ENCODE peak calls at places on chromosomes 2 and 18, in eight cellular contexts. A, W, Z, L, E, G, O and N are unnamed samples.

GRCh38 chr18:34028341-34028740 is 196.4 kb downstream of the NOL4 start:
- DNase-seq in W (no peak), E (peak; percentile 54), A (no peak), G (no peak), O (no peak), L (no peak), Z (no peak), N (no peak)

GRCh38 chr2:169050476-169051240 is 18.7 kb upstream of the DHRS9 start:
- DNase-seq in Z (no peak), E (no peak), A (peak; percentile 21), O (no peak), L (no peak), G (no peak), W (no peak), N (no peak)

GRCh38 chr2:230680463-230681195 is 32.0 kb upstream of the CAB39 start:
- DNase-seq in G (no peak), W (no peak), Z (no peak), O (no peak), L (no peak), A (no peak), E (no peak), N (no peak)

GRCh38 chr18:13137939-13138821 is 80.4 kb upstream of the LDLRAD4 start:
- DNase-seq in G (peak; percentile 87), E (peak; percentile 79), Z (peak; percentile 81), A (peak; percentile 48), W (no peak), L (peak; percentile 78), O (peak; percentile 73), N (peak; percentile 79)

GRCh38 chr2:35428548-35428947 is 927.0 kb upstream of the CRIM1 start:
- DNase-seq in Z (no peak), W (no peak), L (no peak), O (no peak), G (no peak), A (no peak), E (peak; percentile 32), N (no peak)

GRCh38 chr2:149134335-149134923 is 95.9 kb downstream of the LYPD6B start:
- DNase-seq in O (no peak), G (no peak), L (no peak), Z (no peak), A (no peak), E (no peak), W (no peak), N (no peak)

GRCh38 chr2:31251851-31252250 is 17.9 kb downstream of the EHD3 start:
- DNase-seq in L (no peak), A (no peak), W (no peak), Z (no peak), O (no peak), E (no peak), G (no peak), N (peak; percentile 58)

GRCh38 chr2:20313659-20314058 is 37.0 kb downstream of the PUM2 start:
- DNase-seq in O (no peak), E (no peak), A (no peak), W (no peak), L (no peak), Z (no peak), G (no peak), N (no peak)

GRCh38 chr2:48543895-48544294 is 13.9 kb downstream of the STON1 start:
- DNase-seq in E (no peak), O (no peak), Z (no peak), A (no peak), G (no peak), L (no peak), W (no peak), N (no peak)

GRCh38 chr2:45826889-45827635 is 175.6 kb downstream of the PRKCE start:
- DNase-seq in E (peak; percentile 31), L (peak; percentile 66), G (no peak), W (peak; percentile 33), A (no peak), O (no peak), Z (no peak), N (peak; percentile 73)

GRCh38 chr2:147760984-147761383 is 83.8 kb upstream of the ACVR2A start:
- DNase-seq in E (no peak), O (no peak), G (no peak), L (no peak), Z (no peak), A (no peak), W (no peak), N (no peak)

GRCh38 chr2:170229744-170230143 is 51.8 kb downstream of the MYO3B start:
- DNase-seq in W (no peak), A (no peak), O (no peak), G (no peak), Z (no peak), L (no peak), E (no peak), N (no peak)

DNA sequence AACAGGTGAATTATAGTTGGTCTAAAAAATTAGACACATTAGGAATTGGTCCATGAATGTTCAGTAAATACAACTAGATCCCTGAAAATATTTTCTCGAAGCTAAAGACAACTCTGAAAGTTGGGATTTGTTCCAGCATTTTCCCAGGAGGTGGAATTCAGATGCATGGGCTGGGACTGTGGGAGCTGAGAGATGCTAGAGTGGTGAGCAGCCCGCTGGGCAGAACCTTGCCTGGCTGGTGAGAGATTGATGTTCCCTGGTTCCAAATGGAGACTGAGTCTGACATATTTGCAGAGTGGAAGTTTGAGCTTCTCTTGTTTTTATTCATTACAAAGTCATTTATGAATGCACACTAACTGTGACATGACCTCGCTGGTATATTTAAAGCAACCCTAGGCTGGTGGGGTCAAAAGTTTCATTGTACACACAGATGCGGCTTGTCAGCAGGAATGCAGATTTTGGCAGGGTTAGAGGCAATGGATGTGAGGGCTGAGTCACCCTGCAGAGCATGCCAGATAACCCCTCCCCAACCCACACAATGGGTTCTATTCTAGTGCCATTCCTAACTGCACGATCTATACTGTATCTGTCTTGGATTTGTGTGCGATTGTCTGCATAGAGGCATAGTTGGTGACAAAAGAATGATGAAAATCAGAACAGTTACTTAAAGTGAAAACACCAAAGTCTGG is 23.5 kb upstream of the TMEM178A start:
- DNase-seq in Z (no peak), W (no peak), A (no peak), G (no peak), L (no peak), O (no peak), E (no peak), N (no peak)
- H3K4me3 ChIP-seq in Z (no peak overlapping the region), W (no peak overlapping the region), A (no peak overlapping the region), G (no peak overlapping the region), L (no peak overlapping the region), O (no peak overlapping the region), E (no peak overlapping the region), N (no peak overlapping the region)

DNA sequence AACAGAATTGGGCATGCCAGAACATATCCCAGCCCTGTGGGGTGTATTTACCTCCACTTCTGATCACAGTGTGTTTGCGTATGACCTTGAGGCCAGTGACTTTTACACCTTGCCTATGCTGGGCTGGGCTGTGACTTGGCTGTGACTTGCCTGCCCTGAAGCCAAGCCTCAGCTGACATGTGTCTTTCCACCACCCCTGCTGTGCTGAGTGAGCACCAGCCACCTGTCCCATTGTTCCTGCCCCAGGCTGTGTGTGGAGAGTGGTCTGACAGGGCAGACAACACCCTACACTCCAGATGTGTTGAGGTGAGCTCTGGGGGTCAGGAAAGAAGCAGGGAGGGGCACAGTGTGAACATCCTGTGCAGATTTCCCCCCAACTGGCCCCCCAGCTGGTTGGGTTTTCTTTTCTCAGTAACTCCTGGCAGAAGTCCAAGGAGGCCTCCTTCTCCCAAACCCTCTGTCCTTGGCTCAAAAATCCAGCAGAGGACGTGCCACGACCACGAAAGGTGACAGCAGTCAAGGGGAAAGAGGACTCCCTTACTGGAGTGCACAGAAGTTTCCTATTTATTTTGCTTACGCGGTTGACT is 5.1 kb upstream of the STEAP3 start:
- DNase-seq in W (no peak), O (no peak), Z (no peak), L (no peak), G (peak; percentile 48), E (peak; percentile 71), A (no peak), N (no peak)
- H3K4me1 ChIP-seq in W (peaks cover 5% of the 10 kb centered on the region), O (no peaks in the 10 kb centered on the region), Z (no peaks in the 10 kb centered on the region), L (no peaks in the 10 kb centered on the region), G (peaks cover 11% of the 10 kb centered on the region), E (peaks cover 16% of the 10 kb centered on the region), A (peaks cover 11% of the 10 kb centered on the region), N (no peaks in the 10 kb centered on the region)

DNA sequence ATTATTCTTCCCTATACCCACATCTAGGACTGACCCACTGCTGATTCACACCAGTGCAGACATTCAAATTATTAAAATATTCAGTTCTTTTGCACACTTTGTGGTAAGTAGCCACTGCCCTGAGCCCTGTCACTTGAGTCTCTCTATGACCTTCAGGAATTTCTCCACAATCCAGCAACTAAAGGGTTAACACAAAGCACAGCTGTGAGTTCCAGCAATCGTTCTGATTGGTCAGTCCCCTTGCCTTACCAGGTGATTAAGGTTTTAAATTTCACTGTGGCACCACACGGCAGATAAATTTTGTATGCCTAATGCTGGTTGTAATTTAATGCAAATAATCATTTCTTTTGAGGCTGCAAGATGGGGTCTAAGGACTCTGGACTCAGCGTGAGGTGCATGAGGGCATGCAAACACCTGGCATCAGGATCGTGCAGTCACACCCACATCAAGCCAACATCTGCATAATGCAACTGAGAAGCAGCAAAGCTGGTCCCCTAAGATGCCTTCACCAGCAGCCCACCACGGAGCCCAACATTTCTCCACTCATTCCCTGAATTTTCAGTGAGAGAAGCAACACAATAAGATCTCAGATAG is 36.6 kb downstream of the SLC14A1 start:
- DNase-seq in A (no peak), G (no peak), W (no peak), Z (no peak), O (no peak), E (no peak), L (no peak), N (no peak)
- H3K4me3 ChIP-seq in A (no peak overlapping the region), G (no peak overlapping the region), W (no peak overlapping the region), Z (no peak overlapping the region), O (no peak overlapping the region), E (no peak overlapping the region), L (no peak overlapping the region), N (no peak overlapping the region)

DNA sequence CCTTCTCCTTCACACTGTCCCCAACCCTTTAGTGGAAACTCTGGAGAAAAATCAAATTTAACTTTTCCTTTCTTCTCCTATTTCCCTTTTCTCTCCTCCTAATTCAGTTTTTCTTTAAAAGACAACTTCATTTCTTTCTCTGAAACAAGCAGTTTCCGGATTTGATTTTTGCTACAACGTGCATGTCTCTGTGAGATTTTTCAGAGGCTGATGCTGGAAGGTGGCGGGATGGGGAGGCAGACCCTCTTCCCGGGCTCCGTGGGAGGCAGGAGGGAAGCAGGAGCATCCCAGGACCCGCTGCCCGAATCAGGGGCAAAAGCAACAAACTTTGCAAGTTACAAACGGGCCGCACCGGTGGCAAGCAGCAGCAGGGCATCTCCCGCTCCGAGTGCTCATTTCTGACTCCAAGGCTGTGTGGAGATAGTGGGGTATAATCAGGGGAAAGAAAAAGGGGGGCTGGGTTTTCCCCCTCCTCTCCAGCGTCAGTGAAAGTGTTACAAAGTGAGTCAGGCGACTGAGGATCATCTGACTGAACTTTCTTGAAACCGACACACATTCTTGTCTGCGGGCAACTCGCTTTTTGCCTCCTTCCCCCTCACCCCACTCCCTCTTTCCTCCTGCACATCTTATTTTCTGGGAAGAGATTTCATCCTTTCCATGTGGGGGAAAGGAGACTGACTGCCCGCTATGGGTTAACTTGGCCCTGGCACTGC is 6.4 kb downstream of the ZEB2 start:
- DNase-seq in Z (no peak), O (no peak), L (no peak), A (no peak), G (peak; percentile 77), E (no peak), W (no peak), N (no peak)
- H3K4me1 ChIP-seq in Z (peaks cover 46% of the 10 kb centered on the region), O (peaks cover 11% of the 10 kb centered on the region), L (no peaks in the 10 kb centered on the region), A (peaks cover 24% of the 10 kb centered on the region), G (peaks cover 76% of the 10 kb centered on the region), E (peaks cover 32% of the 10 kb centered on the region), W (peaks cover 46% of the 10 kb centered on the region), N (peaks cover 3% of the 10 kb centered on the region)